ENCODE peak calls at places on chromosomes 2 and 18, in five cellular contexts. One of them, this sample, is unnamed.

GRCh38 chr18:47120428-47120827 is 29.9 kb downstream of the HDHD2 start:
- DNase-seq in cardiac muscle cell: peak
- DNase-seq in DMS 273 treated with DMSO at 0.1 percent for 48 hours: no peak
- DNase-seq in spleen: no peak
- DNase-seq in iris pigment epithelial cell: no peak
- DNase-seq in this sample: no peak

GRCh38 chr2:203811491-203812221 is 55.9 kb upstream of the CTLA4 start:
- DNase-seq in cardiac muscle cell: peak
- DNase-seq in DMS 273 treated with DMSO at 0.1 percent for 48 hours: no peak
- DNase-seq in spleen: peak
- DNase-seq in iris pigment epithelial cell: peak
- DNase-seq in this sample: no peak

GRCh38 chr2:178282075-178282474 is 87.8 kb downstream of the OSBPL6 start:
- DNase-seq in cardiac muscle cell: peak
- DNase-seq in DMS 273 treated with DMSO at 0.1 percent for 48 hours: no peak
- DNase-seq in spleen: no peak
- DNase-seq in iris pigment epithelial cell: peak
- DNase-seq in this sample: no peak

GRCh38 chr18:58195278-58195721 is 151.3 kb downstream of the NEDD4L start:
- DNase-seq in cardiac muscle cell: no peak
- DNase-seq in DMS 273 treated with DMSO at 0.1 percent for 48 hours: no peak
- DNase-seq in spleen: peak
- DNase-seq in iris pigment epithelial cell: no peak
- DNase-seq in this sample: peak

GRCh38 chr2:241109210-241110088 is 7.4 kb upstream of the MTERF4 start:
- DNase-seq in cardiac muscle cell: no peak
- DNase-seq in DMS 273 treated with DMSO at 0.1 percent for 48 hours: no peak
- DNase-seq in spleen: no peak
- DNase-seq in iris pigment epithelial cell: no peak
- DNase-seq in this sample: no peak

GRCh38 chr18:71442830-71443229 is 1101.3 kb downstream of the CBLN2 start:
- DNase-seq in cardiac muscle cell: peak
- DNase-seq in DMS 273 treated with DMSO at 0.1 percent for 48 hours: no peak
- DNase-seq in spleen: no peak
- DNase-seq in iris pigment epithelial cell: peak
- DNase-seq in this sample: no peak

GRCh38 chr18:62339106-62339988 is 14.2 kb downstream of the TNFRSF11A start:
- DNase-seq in cardiac muscle cell: peak
- DNase-seq in DMS 273 treated with DMSO at 0.1 percent for 48 hours: no peak
- DNase-seq in spleen: no peak
- DNase-seq in iris pigment epithelial cell: peak
- DNase-seq in this sample: no peak

GRCh38 chr2:193695367-193695766 is 1500.6 kb upstream of the TMEFF2 start:
- DNase-seq in cardiac muscle cell: peak
- DNase-seq in DMS 273 treated with DMSO at 0.1 percent for 48 hours: peak
- DNase-seq in spleen: no peak
- DNase-seq in iris pigment epithelial cell: peak
- DNase-seq in this sample: no peak

GRCh38 chr18:10588975-10589374 is 63.1 kb downstream of the NAPG start:
- DNase-seq in cardiac muscle cell: no peak
- DNase-seq in DMS 273 treated with DMSO at 0.1 percent for 48 hours: peak
- DNase-seq in spleen: no peak
- DNase-seq in iris pigment epithelial cell: no peak
- DNase-seq in this sample: no peak

GRCh38 chr2:84768840-84769239 is 112.0 kb downstream of the TRABD2A start:
- DNase-seq in cardiac muscle cell: no peak
- DNase-seq in DMS 273 treated with DMSO at 0.1 percent for 48 hours: no peak
- DNase-seq in spleen: no peak
- DNase-seq in iris pigment epithelial cell: no peak
- DNase-seq in this sample: no peak

GRCh38 chr2:71530246-71530986 is 77.1 kb downstream of the DYSF start:
- DNase-seq in cardiac muscle cell: peak
- DNase-seq in DMS 273 treated with DMSO at 0.1 percent for 48 hours: peak
- DNase-seq in spleen: no peak
- DNase-seq in iris pigment epithelial cell: peak
- DNase-seq in this sample: no peak

GRCh38 chr2:16014041-16014787 is 73.9 kb downstream of the MYCN start:
- DNase-seq in cardiac muscle cell: no peak
- DNase-seq in DMS 273 treated with DMSO at 0.1 percent for 48 hours: no peak
- DNase-seq in spleen: no peak
- DNase-seq in iris pigment epithelial cell: no peak
- DNase-seq in this sample: no peak

GRCh38 chr2:149225446-149225845 is 104.9 kb upstream of the LYPD6 start:
- DNase-seq in cardiac muscle cell: no peak
- DNase-seq in DMS 273 treated with DMSO at 0.1 percent for 48 hours: peak
- DNase-seq in spleen: no peak
- DNase-seq in iris pigment epithelial cell: no peak
- DNase-seq in this sample: no peak

GRCh38 chr2:26735096-26735495 is 29.0 kb upstream of the SLC35F6 start:
- DNase-seq in cardiac muscle cell: peak
- DNase-seq in DMS 273 treated with DMSO at 0.1 percent for 48 hours: no peak
- DNase-seq in spleen: peak
- DNase-seq in iris pigment epithelial cell: peak
- DNase-seq in this sample: no peak

GRCh38 chr2:26300234-26300641 is 45.7 kb upstream of the SELENOI start:
- DNase-seq in cardiac muscle cell: peak
- DNase-seq in DMS 273 treated with DMSO at 0.1 percent for 48 hours: no peak
- DNase-seq in spleen: no peak
- DNase-seq in iris pigment epithelial cell: peak
- DNase-seq in this sample: no peak

GRCh38 chr2:72198532-72199241 is 51.0 kb upstream of the CYP26B1 start:
- DNase-seq in cardiac muscle cell: peak
- DNase-seq in DMS 273 treated with DMSO at 0.1 percent for 48 hours: no peak
- DNase-seq in spleen: no peak
- DNase-seq in iris pigment epithelial cell: peak
- DNase-seq in this sample: no peak

GRCh38 chr2:46268196-46268595 is 29.0 kb upstream of the EPAS1 start:
- DNase-seq in cardiac muscle cell: peak
- DNase-seq in DMS 273 treated with DMSO at 0.1 percent for 48 hours: no peak
- DNase-seq in spleen: no peak
- DNase-seq in iris pigment epithelial cell: peak
- DNase-seq in this sample: no peak

GRCh38 chr18:23619388-23619873 is 33.1 kb upstream of the NPC1 start:
- DNase-seq in cardiac muscle cell: peak
- DNase-seq in DMS 273 treated with DMSO at 0.1 percent for 48 hours: no peak
- DNase-seq in spleen: peak
- DNase-seq in iris pigment epithelial cell: peak
- DNase-seq in this sample: peak

GRCh38 chr18:36593001-36593400 is 235.8 kb downstream of the TPGS2 start:
- DNase-seq in cardiac muscle cell: peak
- DNase-seq in DMS 273 treated with DMSO at 0.1 percent for 48 hours: no peak
- DNase-seq in spleen: no peak
- DNase-seq in iris pigment epithelial cell: peak
- DNase-seq in this sample: no peak

GRCh38 chr2:73293534-73294171 is at the start of gene EGR4:
- DNase-seq in cardiac muscle cell: peak
- DNase-seq in DMS 273 treated with DMSO at 0.1 percent for 48 hours: peak
- DNase-seq in spleen: peak
- DNase-seq in iris pigment epithelial cell: peak
- DNase-seq in this sample: peak

GRCh38 chr18:6810191-6810590 is 80.7 kb downstream of the ARHGAP28 start:
- DNase-seq in cardiac muscle cell: peak
- DNase-seq in DMS 273 treated with DMSO at 0.1 percent for 48 hours: no peak
- DNase-seq in spleen: no peak
- DNase-seq in iris pigment epithelial cell: no peak
- DNase-seq in this sample: no peak